ENCODE peak calls at places on chromosomes 13 and 19, in ten cellular contexts. One of them, this sample, is unnamed.

GRCh38 chr19:48962029-48962848 is 2.9 kb upstream of the FTL start:
- DNase-seq in H9: peak
- DNase-seq in cardiac fibroblast: peak
- DNase-seq in stimulated activated naive CD4-positive, alpha-beta T cell: peak
- DNase-seq in EL: peak
- DNase-seq in MV-4-11: peak
- DNase-seq in GM18507: no peak
- DNase-seq in activated CD8-positive, alpha-beta memory T cell treated with anti-CD3 and anti-CD28 coated beads for 4 hours: no peak
- DNase-seq in ELF-1: peak
- DNase-seq in G401: peak
- DNase-seq in this sample: no peak

GRCh38 chr13:99982021-99982740 is 597 bp downstream of the ZIC2 start:
- DNase-seq in G401: peak
- DNase-seq in ELF-1: no peak
- DNase-seq in GM18507: no peak
- DNase-seq in cardiac fibroblast: no peak
- DNase-seq in activated CD8-positive, alpha-beta memory T cell treated with anti-CD3 and anti-CD28 coated beads for 4 hours: no peak
- DNase-seq in MV-4-11: peak
- DNase-seq in stimulated activated naive CD4-positive, alpha-beta T cell: no peak
- DNase-seq in H9: no peak
- DNase-seq in EL: no peak
- DNase-seq in this sample: no peak

GRCh38 chr19:50669319-50670101 is 20.3 kb downstream of the C19orf81 start:
- DNase-seq in stimulated activated naive CD4-positive, alpha-beta T cell: peak
- DNase-seq in G401: peak
- DNase-seq in ELF-1: no peak
- DNase-seq in activated CD8-positive, alpha-beta memory T cell treated with anti-CD3 and anti-CD28 coated beads for 4 hours: no peak
- DNase-seq in EL: peak
- DNase-seq in cardiac fibroblast: peak
- DNase-seq in GM18507: no peak
- DNase-seq in H9: no peak
- DNase-seq in MV-4-11: peak
- DNase-seq in this sample: no peak

GRCh38 chr19:17654993-17655392 is 33.2 kb downstream of the UNC13A start:
- DNase-seq in G401: no peak
- DNase-seq in cardiac fibroblast: no peak
- DNase-seq in stimulated activated naive CD4-positive, alpha-beta T cell: no peak
- DNase-seq in ELF-1: no peak
- DNase-seq in activated CD8-positive, alpha-beta memory T cell treated with anti-CD3 and anti-CD28 coated beads for 4 hours: no peak
- DNase-seq in MV-4-11: no peak
- DNase-seq in H9: peak
- DNase-seq in GM18507: no peak
- DNase-seq in EL: no peak
- DNase-seq in this sample: no peak

GRCh38 chr19:42397315-42398166 is 7.4 kb upstream of the CNFN start:
- DNase-seq in EL: no peak
- DNase-seq in MV-4-11: no peak
- DNase-seq in G401: peak
- DNase-seq in H9: no peak
- DNase-seq in cardiac fibroblast: no peak
- DNase-seq in ELF-1: no peak
- DNase-seq in GM18507: no peak
- DNase-seq in stimulated activated naive CD4-positive, alpha-beta T cell: no peak
- DNase-seq in activated CD8-positive, alpha-beta memory T cell treated with anti-CD3 and anti-CD28 coated beads for 4 hours: no peak
- DNase-seq in this sample: no peak

GRCh38 chr13:57138988-57139387 is 1.7 kb upstream of the PRR20A start:
- DNase-seq in cardiac fibroblast: no peak
- DNase-seq in ELF-1: no peak
- DNase-seq in GM18507: no peak
- DNase-seq in EL: no peak
- DNase-seq in MV-4-11: no peak
- DNase-seq in G401: no peak
- DNase-seq in H9: no peak
- DNase-seq in activated CD8-positive, alpha-beta memory T cell treated with anti-CD3 and anti-CD28 coated beads for 4 hours: no peak
- DNase-seq in stimulated activated naive CD4-positive, alpha-beta T cell: no peak
- DNase-seq in this sample: no peak

GRCh38 chr13:112325941-112326645 is 50.1 kb upstream of the SPACA7 start:
- DNase-seq in G401: peak
- DNase-seq in MV-4-11: no peak
- DNase-seq in ELF-1: no peak
- DNase-seq in GM18507: no peak
- DNase-seq in cardiac fibroblast: no peak
- DNase-seq in EL: no peak
- DNase-seq in stimulated activated naive CD4-positive, alpha-beta T cell: no peak
- DNase-seq in H9: no peak
- DNase-seq in activated CD8-positive, alpha-beta memory T cell treated with anti-CD3 and anti-CD28 coated beads for 4 hours: no peak
- DNase-seq in this sample: no peak

GRCh38 chr13:93169980-93170379 is 56.6 kb upstream of the GPC6 start:
- DNase-seq in G401: no peak
- DNase-seq in GM18507: no peak
- DNase-seq in ELF-1: peak
- DNase-seq in stimulated activated naive CD4-positive, alpha-beta T cell: no peak
- DNase-seq in EL: peak
- DNase-seq in MV-4-11: no peak
- DNase-seq in H9: no peak
- DNase-seq in cardiac fibroblast: peak
- DNase-seq in activated CD8-positive, alpha-beta memory T cell treated with anti-CD3 and anti-CD28 coated beads for 4 hours: no peak
- DNase-seq in this sample: no peak

GRCh38 chr13:107650081-107650701 is 565.1 kb downstream of the LIG4 start:
- DNase-seq in EL: no peak
- DNase-seq in activated CD8-positive, alpha-beta memory T cell treated with anti-CD3 and anti-CD28 coated beads for 4 hours: no peak
- DNase-seq in H9: peak
- DNase-seq in stimulated activated naive CD4-positive, alpha-beta T cell: no peak
- DNase-seq in ELF-1: peak
- DNase-seq in MV-4-11: no peak
- DNase-seq in cardiac fibroblast: peak
- DNase-seq in GM18507: no peak
- DNase-seq in G401: peak
- DNase-seq in this sample: peak

GRCh38 chr13:83065136-83065535 is 817.1 kb downstream of the SLITRK1 start:
- DNase-seq in ELF-1: no peak
- DNase-seq in MV-4-11: no peak
- DNase-seq in H9: no peak
- DNase-seq in cardiac fibroblast: peak
- DNase-seq in activated CD8-positive, alpha-beta memory T cell treated with anti-CD3 and anti-CD28 coated beads for 4 hours: no peak
- DNase-seq in GM18507: no peak
- DNase-seq in EL: peak
- DNase-seq in G401: no peak
- DNase-seq in stimulated activated naive CD4-positive, alpha-beta T cell: no peak
- DNase-seq in this sample: no peak

GRCh38 chr13:80469841-80470378 is 129.0 kb upstream of the SPRY2 start:
- DNase-seq in EL: peak
- DNase-seq in ELF-1: no peak
- DNase-seq in cardiac fibroblast: peak
- DNase-seq in MV-4-11: peak
- DNase-seq in activated CD8-positive, alpha-beta memory T cell treated with anti-CD3 and anti-CD28 coated beads for 4 hours: no peak
- DNase-seq in G401: peak
- DNase-seq in GM18507: no peak
- DNase-seq in stimulated activated naive CD4-positive, alpha-beta T cell: no peak
- DNase-seq in H9: no peak
- DNase-seq in this sample: no peak

GRCh38 chr13:47081850-47082249 is 185.0 kb upstream of the HTR2A start:
- DNase-seq in ELF-1: peak
- DNase-seq in G401: no peak
- DNase-seq in activated CD8-positive, alpha-beta memory T cell treated with anti-CD3 and anti-CD28 coated beads for 4 hours: no peak
- DNase-seq in GM18507: no peak
- DNase-seq in MV-4-11: no peak
- DNase-seq in stimulated activated naive CD4-positive, alpha-beta T cell: no peak
- DNase-seq in H9: no peak
- DNase-seq in cardiac fibroblast: no peak
- DNase-seq in EL: no peak
- DNase-seq in this sample: peak

GRCh38 chr13:26967119-26968038 is 204.2 kb downstream of the USP12 start:
- DNase-seq in MV-4-11: no peak
- DNase-seq in EL: no peak
- DNase-seq in H9: no peak
- DNase-seq in activated CD8-positive, alpha-beta memory T cell treated with anti-CD3 and anti-CD28 coated beads for 4 hours: no peak
- DNase-seq in stimulated activated naive CD4-positive, alpha-beta T cell: no peak
- DNase-seq in G401: no peak
- DNase-seq in ELF-1: no peak
- DNase-seq in cardiac fibroblast: peak
- DNase-seq in GM18507: no peak
- DNase-seq in this sample: no peak

GRCh38 chr13:25310891-25311290 is 9.5 kb downstream of the NUP58 start:
- DNase-seq in cardiac fibroblast: no peak
- DNase-seq in EL: no peak
- DNase-seq in GM18507: no peak
- DNase-seq in activated CD8-positive, alpha-beta memory T cell treated with anti-CD3 and anti-CD28 coated beads for 4 hours: no peak
- DNase-seq in ELF-1: no peak
- DNase-seq in G401: no peak
- DNase-seq in H9: no peak
- DNase-seq in stimulated activated naive CD4-positive, alpha-beta T cell: no peak
- DNase-seq in MV-4-11: no peak
- DNase-seq in this sample: no peak

GRCh38 chr13:20873348-20873747 is 29.2 kb downstream of the XPO4 start:
- DNase-seq in activated CD8-positive, alpha-beta memory T cell treated with anti-CD3 and anti-CD28 coated beads for 4 hours: no peak
- DNase-seq in EL: peak
- DNase-seq in stimulated activated naive CD4-positive, alpha-beta T cell: no peak
- DNase-seq in ELF-1: no peak
- DNase-seq in GM18507: no peak
- DNase-seq in MV-4-11: no peak
- DNase-seq in H9: no peak
- DNase-seq in cardiac fibroblast: peak
- DNase-seq in G401: no peak
- DNase-seq in this sample: no peak

GRCh38 chr13:91162180-91162579 is 185.3 kb upstream of the MIR17HG start:
- DNase-seq in cardiac fibroblast: no peak
- DNase-seq in H9: no peak
- DNase-seq in activated CD8-positive, alpha-beta memory T cell treated with anti-CD3 and anti-CD28 coated beads for 4 hours: no peak
- DNase-seq in G401: peak
- DNase-seq in stimulated activated naive CD4-positive, alpha-beta T cell: no peak
- DNase-seq in EL: no peak
- DNase-seq in ELF-1: peak
- DNase-seq in GM18507: no peak
- DNase-seq in MV-4-11: no peak
- DNase-seq in this sample: no peak

GRCh38 chr13:26019241-26019640 is 32.6 kb downstream of the SHISA2 start:
- DNase-seq in ELF-1: no peak
- DNase-seq in G401: no peak
- DNase-seq in MV-4-11: no peak
- DNase-seq in stimulated activated naive CD4-positive, alpha-beta T cell: no peak
- DNase-seq in H9: no peak
- DNase-seq in cardiac fibroblast: no peak
- DNase-seq in EL: no peak
- DNase-seq in activated CD8-positive, alpha-beta memory T cell treated with anti-CD3 and anti-CD28 coated beads for 4 hours: no peak
- DNase-seq in GM18507: no peak
- DNase-seq in this sample: no peak

GRCh38 chr13:106630162-106630561 is 62.2 kb upstream of the ARGLU1 start:
- DNase-seq in cardiac fibroblast: no peak
- DNase-seq in G401: no peak
- DNase-seq in H9: no peak
- DNase-seq in EL: no peak
- DNase-seq in ELF-1: no peak
- DNase-seq in GM18507: no peak
- DNase-seq in MV-4-11: no peak
- DNase-seq in activated CD8-positive, alpha-beta memory T cell treated with anti-CD3 and anti-CD28 coated beads for 4 hours: no peak
- DNase-seq in stimulated activated naive CD4-positive, alpha-beta T cell: no peak
- DNase-seq in this sample: no peak

GRCh38 chr13:74747186-74747955 is 613.2 kb upstream of the KLF12 start:
- DNase-seq in GM18507: no peak
- DNase-seq in ELF-1: no peak
- DNase-seq in MV-4-11: no peak
- DNase-seq in EL: no peak
- DNase-seq in H9: no peak
- DNase-seq in stimulated activated naive CD4-positive, alpha-beta T cell: no peak
- DNase-seq in G401: no peak
- DNase-seq in activated CD8-positive, alpha-beta memory T cell treated with anti-CD3 and anti-CD28 coated beads for 4 hours: no peak
- DNase-seq in cardiac fibroblast: no peak
- DNase-seq in this sample: no peak

GRCh38 chr19:497476-497860 is 1.2 kb downstream of the MADCAM1 start:
- DNase-seq in stimulated activated naive CD4-positive, alpha-beta T cell: no peak
- DNase-seq in ELF-1: no peak
- DNase-seq in MV-4-11: no peak
- DNase-seq in cardiac fibroblast: no peak
- DNase-seq in EL: no peak
- DNase-seq in activated CD8-positive, alpha-beta memory T cell treated with anti-CD3 and anti-CD28 coated beads for 4 hours: no peak
- DNase-seq in G401: no peak
- DNase-seq in GM18507: no peak
- DNase-seq in H9: no peak
- DNase-seq in this sample: no peak

GRCh38 chr19:32750441-32751055 is 31.0 kb downstream of the TDRD12 start:
- DNase-seq in GM18507: no peak
- DNase-seq in H9: no peak
- DNase-seq in stimulated activated naive CD4-positive, alpha-beta T cell: no peak
- DNase-seq in G401: no peak
- DNase-seq in EL: no peak
- DNase-seq in MV-4-11: peak
- DNase-seq in activated CD8-positive, alpha-beta memory T cell treated with anti-CD3 and anti-CD28 coated beads for 4 hours: no peak
- DNase-seq in ELF-1: no peak
- DNase-seq in cardiac fibroblast: no peak
- DNase-seq in this sample: no peak

GRCh38 chr19:29939628-29940027 is 2.4 kb upstream of the URI1 start:
- DNase-seq in MV-4-11: no peak
- DNase-seq in stimulated activated naive CD4-positive, alpha-beta T cell: no peak
- DNase-seq in G401: no peak
- DNase-seq in cardiac fibroblast: no peak
- DNase-seq in EL: no peak
- DNase-seq in activated CD8-positive, alpha-beta memory T cell treated with anti-CD3 and anti-CD28 coated beads for 4 hours: no peak
- DNase-seq in ELF-1: no peak
- DNase-seq in GM18507: no peak
- DNase-seq in H9: no peak
- DNase-seq in this sample: no peak

GRCh38 chr13:53800011-53800410 is 771.4 kb downstream of the OLFM4 start:
- DNase-seq in H9: no peak
- DNase-seq in GM18507: no peak
- DNase-seq in activated CD8-positive, alpha-beta memory T cell treated with anti-CD3 and anti-CD28 coated beads for 4 hours: no peak
- DNase-seq in EL: no peak
- DNase-seq in stimulated activated naive CD4-positive, alpha-beta T cell: no peak
- DNase-seq in ELF-1: no peak
- DNase-seq in cardiac fibroblast: no peak
- DNase-seq in G401: no peak
- DNase-seq in MV-4-11: no peak
- DNase-seq in this sample: no peak

GRCh38 chr13:75550159-75550567 is 572 bp downstream of the UCHL3 start:
- DNase-seq in GM18507: no peak
- DNase-seq in G401: no peak
- DNase-seq in EL: peak
- DNase-seq in ELF-1: no peak
- DNase-seq in stimulated activated naive CD4-positive, alpha-beta T cell: no peak
- DNase-seq in cardiac fibroblast: peak
- DNase-seq in activated CD8-positive, alpha-beta memory T cell treated with anti-CD3 and anti-CD28 coated beads for 4 hours: no peak
- DNase-seq in MV-4-11: peak
- DNase-seq in H9: no peak
- DNase-seq in this sample: peak

GRCh38 chr19:10644351-10645007 is 9.7 kb upstream of the ILF3 start:
- DNase-seq in EL: peak
- DNase-seq in G401: peak
- DNase-seq in MV-4-11: peak
- DNase-seq in ELF-1: peak
- DNase-seq in H9: peak
- DNase-seq in GM18507: peak
- DNase-seq in cardiac fibroblast: peak
- DNase-seq in activated CD8-positive, alpha-beta memory T cell treated with anti-CD3 and anti-CD28 coated beads for 4 hours: peak
- DNase-seq in stimulated activated naive CD4-positive, alpha-beta T cell: peak
- DNase-seq in this sample: peak

GRCh38 chr19:3057275-3057714 is 5.0 kb downstream of the TLE5 start:
- DNase-seq in ELF-1: peak
- DNase-seq in GM18507: no peak
- DNase-seq in cardiac fibroblast: peak
- DNase-seq in activated CD8-positive, alpha-beta memory T cell treated with anti-CD3 and anti-CD28 coated beads for 4 hours: no peak
- DNase-seq in H9: peak
- DNase-seq in MV-4-11: no peak
- DNase-seq in stimulated activated naive CD4-positive, alpha-beta T cell: no peak
- DNase-seq in G401: peak
- DNase-seq in EL: no peak
- DNase-seq in this sample: peak

GRCh38 chr19:49889687-49890348 is 6.9 kb downstream of the IL4I1 start:
- DNase-seq in ELF-1: peak
- DNase-seq in cardiac fibroblast: peak
- DNase-seq in MV-4-11: no peak
- DNase-seq in stimulated activated naive CD4-positive, alpha-beta T cell: peak
- DNase-seq in EL: peak
- DNase-seq in G401: peak
- DNase-seq in activated CD8-positive, alpha-beta memory T cell treated with anti-CD3 and anti-CD28 coated beads for 4 hours: peak
- DNase-seq in GM18507: no peak
- DNase-seq in H9: peak
- DNase-seq in this sample: no peak

GRCh38 chr13:19596960-19597361 is 35.6 kb upstream of the TPTE2 start:
- DNase-seq in H9: no peak
- DNase-seq in MV-4-11: peak
- DNase-seq in GM18507: no peak
- DNase-seq in G401: no peak
- DNase-seq in activated CD8-positive, alpha-beta memory T cell treated with anti-CD3 and anti-CD28 coated beads for 4 hours: no peak
- DNase-seq in cardiac fibroblast: no peak
- DNase-seq in ELF-1: no peak
- DNase-seq in EL: peak
- DNase-seq in stimulated activated naive CD4-positive, alpha-beta T cell: no peak
- DNase-seq in this sample: no peak